ENCODE peak calls at places on chromosomes 3 and 15, in seven cellular contexts. L, R, Q, Y, H, W and E are unnamed samples.

GRCh38 chr3:66376568-66376967 is 124.3 kb downstream of the LRIG1 start:
- DNase-seq in L (no peak), R (no peak), Q (peak; percentile 89), Y (no peak), H (peak; percentile 83), W (peak; percentile 90), E (no peak)

GRCh38 chr3:16254933-16255725 is 9.6 kb downstream of the DPH3 start:
- DNase-seq in L (no peak), R (no peak), Q (no peak), Y (no peak), H (no peak), W (no peak), E (no peak)

GRCh38 chr3:23923786-23924185 is 6.9 kb downstream of the RPL15 start:
- DNase-seq in L (no peak), R (no peak), Q (peak; percentile 49), Y (no peak), H (peak; percentile 46), W (peak; percentile 47), E (no peak)

GRCh38 chr3:38137615-38138346 is 680 bp upstream of the MYD88 start:
- DNase-seq in L (peak; percentile 78), R (no peak), Q (no peak), Y (no peak), H (no peak), W (peak; percentile 3), E (peak; percentile 52)

GRCh38 chr3:186166491-186167288 is 57.8 kb upstream of the ETV5 start:
- DNase-seq in L (no peak), R (no peak), Q (no peak), Y (no peak), H (no peak), W (no peak), E (no peak)

GRCh38 chr15:74511583-74511982 is 29.4 kb upstream of the ARID3B start:
- DNase-seq in L (no peak), R (no peak), Q (peak; percentile 16), Y (no peak), H (peak; percentile 26), W (no peak), E (no peak)

GRCh38 chr15:39193611-39194010 is 387.3 kb upstream of the THBS1 start:
- DNase-seq in L (no peak), R (no peak), Q (no peak), Y (no peak), H (no peak), W (no peak), E (no peak)

GRCh38 chr3:31275038-31275562 is 257.6 kb upstream of the STT3B start:
- DNase-seq in L (no peak), R (no peak), Q (peak; percentile 42), Y (no peak), H (peak; percentile 90), W (peak; percentile 85), E (no peak)

GRCh38 chr3:68861521-68861920 is 70.8 kb downstream of the TAFA4 start:
- DNase-seq in L (no peak), R (no peak), Q (no peak), Y (no peak), H (no peak), W (no peak), E (no peak)

GRCh38 chr15:77526582-77527163 is 106.0 kb downstream of the HMG20A start:
- DNase-seq in L (no peak), R (no peak), Q (no peak), Y (no peak), H (no peak), W (no peak), E (no peak)

GRCh38 chr3:120324185-120324584 is 25.0 kb downstream of the LRRC58 start:
- DNase-seq in L (no peak), R (no peak), Q (peak; percentile 31), Y (no peak), H (peak; percentile 62), W (no peak), E (no peak)

GRCh38 chr3:72274511-72275295 is 489.8 kb upstream of the PROK2 start:
- DNase-seq in L (no peak), R (no peak), Q (peak; percentile 85), Y (no peak), H (peak; percentile 86), W (peak; percentile 98), E (no peak)

GRCh38 chr3:33034601-33035000 is 62.3 kb downstream of the GLB1 start:
- DNase-seq in L (no peak), R (no peak), Q (no peak), Y (no peak), H (no peak), W (no peak), E (no peak)